ENCODE peak calls at places on chromosomes 1 and 21, in nine cellular contexts. I is CD4-positive, alpha-beta T cell; J is GM23338; D is GM23248; W is A549; C is H9; L is cardiac muscle cell; V is IMR-90; S is mammary epithelial cell. F is an unnamed sample.

GRCh38 chr1:8133190-8133589 is 107.1 kb upstream of the ERRFI1 start:
- DNase-seq in W (no peak), L (no peak), I (no peak), S (no peak), J (no peak), C (no peak), V (no peak), D (peak; percentile 50), F (no peak)

GRCh38 chr1:228038387-228039005 is 31.7 kb downstream of the WNT3A start:
- DNase-seq in W (no peak), I (no peak), V (no peak), C (peak; percentile 24), D (no peak), L (no peak), S (no peak), J (no peak), F (no peak)

GRCh38 chr1:115506523-115507255 is 135.1 kb upstream of the VANGL1 start:
- DNase-seq in D (peak; percentile 13), W (no peak), I (no peak), C (no peak), S (no peak), J (no peak), L (no peak), V (no peak), F (no peak)

GRCh38 chr1:241156231-241156965 is 200.6 kb downstream of the RGS7 start:
- DNase-seq in L (no peak), V (peak; percentile 2), J (no peak), S (peak; percentile 17), W (no peak), D (peak; percentile 8), C (no peak), I (no peak), F (no peak)

GRCh38 chr1:208101661-208102431 is 142.3 kb downstream of the PLXNA2 start:
- DNase-seq in S (no peak), V (peak; percentile 36), W (no peak), I (no peak), D (peak; percentile 30), J (peak; percentile 33), C (no peak), L (no peak), F (peak; percentile 22)

GRCh38 chr1:6151291-6151822 is 28.8 kb downstream of the CHD5 start:
- DNase-seq in J (no peak), L (no peak), C (no peak), V (no peak), I (no peak), S (no peak), D (no peak), W (no peak), F (no peak)

GRCh38 chr1:8661185-8662110 is 156.0 kb downstream of the RERE start:
- DNase-seq in D (peak; percentile 89), S (peak; percentile 87), I (no peak), W (no peak), J (peak; percentile 36), L (no peak), C (no peak), V (peak; percentile 91), F (no peak)

GRCh38 chr1:206809504-206810084 is 37.3 kb upstream of the IL10 start:
- DNase-seq in C (no peak), S (peak; percentile 38), V (peak; percentile 45), L (peak; percentile 43), I (no peak), J (peak; percentile 37), W (peak; percentile 16), D (peak; percentile 59), F (no peak)

GRCh38 chr21:37292946-37293345 is 25.8 kb upstream of the VPS26C start:
- DNase-seq in J (no peak), D (peak; percentile 19), W (no peak), V (peak; percentile 22), I (no peak), L (no peak), C (no peak), S (no peak), F (no peak)

GRCh38 chr1:234558186-234558836 is 51.7 kb downstream of the IRF2BP2 start:
- DNase-seq in C (no peak), I (no peak), J (no peak), W (no peak), V (no peak), L (no peak), S (no peak), D (peak; percentile 30), F (no peak)

GRCh38 chr1:181730606-181731005 is 247.3 kb downstream of the CACNA1E start:
- DNase-seq in S (no peak), I (no peak), V (no peak), W (no peak), C (no peak), D (no peak), J (no peak), L (no peak), F (no peak)

GRCh38 chr21:39631842-39632577 is 19.3 kb downstream of the B3GALT5 start:
- DNase-seq in J (no peak), C (no peak), D (no peak), V (no peak), S (no peak), L (no peak), W (no peak), I (no peak), F (no peak)

GRCh38 chr1:186782791-186783190 is 46.0 kb upstream of the PLA2G4A start:
- DNase-seq in S (peak; percentile 27), C (no peak), I (no peak), W (no peak), L (no peak), J (no peak), V (peak; percentile 40), D (no peak), F (no peak)

GRCh38 chr1:211515090-211516023 is 23.4 kb upstream of the RD3 start:
- DNase-seq in J (peak; percentile 81), L (peak; percentile 79), I (peak; percentile 62), C (peak; percentile 75), S (peak; percentile 92), V (peak; percentile 38), W (peak; percentile 95), D (peak; percentile 89), F (peak; percentile 15)

GRCh38 chr1:211514030-211514754 is 22.2 kb upstream of the RD3 start:
- DNase-seq in V (peak; percentile 84), L (peak; percentile 91), S (peak; percentile 81), I (peak; percentile 48), C (peak; percentile 94), D (peak; percentile 95), J (peak; percentile 95), W (peak; percentile 97), F (peak; percentile 45)

GRCh38 chr1:211519602-211520001 is 27.6 kb upstream of the RD3 start:
- DNase-seq in S (no peak), I (no peak), L (no peak), V (no peak), J (no peak), D (no peak), C (no peak), W (no peak), F (no peak)

GRCh38 chr1:211518330-211519289 is 26.6 kb upstream of the RD3 start:
- DNase-seq in L (no peak), S (no peak), D (peak; percentile 31), J (no peak), V (no peak), W (no peak), C (no peak), I (no peak), F (no peak)

GRCh38 chr1:211517006-211517405 is 25.0 kb upstream of the RD3 start:
- DNase-seq in W (no peak), V (no peak), I (no peak), J (peak; percentile 61), L (no peak), S (no peak), D (no peak), C (peak; percentile 74), F (no peak)
- H3K27ac ChIP-seq in W (no peak overlapping the region), V (no peak overlapping the region), I (no peak overlapping the region), J (no peak overlapping the region), L (no peak overlapping the region), S (no peak overlapping the region), D (no peak overlapping the region), C (no peak overlapping the region), F (no peak overlapping the region)

DNA sequence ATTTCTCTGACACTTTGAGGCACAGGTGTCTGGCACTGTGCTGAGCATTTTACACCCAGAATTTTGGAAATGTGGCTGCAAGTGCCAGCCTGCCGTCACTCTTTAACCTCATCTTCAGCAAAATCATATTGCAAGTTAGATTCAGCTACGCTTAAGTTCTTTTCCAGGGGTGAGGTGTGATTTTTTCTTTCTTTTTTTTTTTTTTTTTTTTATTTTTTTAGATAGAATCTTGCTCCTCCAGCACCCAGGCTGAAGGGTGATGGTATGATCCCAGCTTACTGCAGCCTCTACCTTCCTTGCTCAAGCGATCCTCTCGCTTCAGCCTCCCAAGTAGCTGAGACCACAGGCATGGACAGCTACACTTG is 2.5 kb upstream of the RCC2 start:
- DNase-seq in C (no peak), W (no peak), I (no peak), S (no peak), V (no peak), J (no peak), L (no peak), D (no peak), F (no peak)
- H3K27ac ChIP-seq in C (no peak overlapping the region), W (peak overlapping the region; percentile 99), I (no peak overlapping the region), S (peak overlapping the region; percentile 87), V (no peak overlapping the region), J (peak overlapping the region; percentile 17), L (no peak overlapping the region), D (peak overlapping the region; percentile 62), F (no peak overlapping the region)

DNA sequence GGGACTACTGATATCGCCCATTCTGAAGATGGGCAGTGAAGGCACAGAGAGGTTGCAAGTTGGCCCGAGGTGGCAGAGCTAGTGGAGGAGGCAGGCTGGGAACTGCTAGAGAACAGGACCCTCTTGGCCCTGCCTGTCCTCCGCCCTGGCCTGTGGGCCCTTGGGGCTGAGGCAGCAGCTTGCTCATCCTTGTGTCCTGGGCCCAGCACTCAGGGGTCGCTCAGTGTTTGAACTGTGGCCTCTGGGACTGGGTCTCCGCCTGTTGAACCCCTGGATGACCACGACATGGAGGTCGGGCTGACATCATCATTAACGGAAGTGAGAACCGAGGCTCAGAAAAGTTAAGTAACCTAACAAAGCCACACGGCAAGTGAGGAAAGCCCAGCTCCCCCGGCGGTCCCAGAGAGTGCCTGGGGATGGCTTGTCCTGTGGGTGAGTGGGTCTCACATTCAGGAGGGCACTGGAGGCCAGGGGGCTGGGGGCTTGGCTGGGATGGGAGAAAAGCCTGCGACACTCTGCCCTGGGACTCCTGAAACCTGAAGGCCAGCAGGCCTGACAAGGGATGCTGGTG is 23.0 kb upstream of the DDOST start:
- DNase-seq in I (no peak), S (no peak), W (no peak), D (no peak), L (no peak), C (no peak), J (no peak), V (no peak), F (no peak)
- H3K27ac ChIP-seq in I (no peak overlapping the region), S (no peak overlapping the region), W (no peak overlapping the region), D (no peak overlapping the region), L (no peak overlapping the region), C (no peak overlapping the region), J (no peak overlapping the region), V (no peak overlapping the region), F (peak overlapping the region; percentile 79)

DNA sequence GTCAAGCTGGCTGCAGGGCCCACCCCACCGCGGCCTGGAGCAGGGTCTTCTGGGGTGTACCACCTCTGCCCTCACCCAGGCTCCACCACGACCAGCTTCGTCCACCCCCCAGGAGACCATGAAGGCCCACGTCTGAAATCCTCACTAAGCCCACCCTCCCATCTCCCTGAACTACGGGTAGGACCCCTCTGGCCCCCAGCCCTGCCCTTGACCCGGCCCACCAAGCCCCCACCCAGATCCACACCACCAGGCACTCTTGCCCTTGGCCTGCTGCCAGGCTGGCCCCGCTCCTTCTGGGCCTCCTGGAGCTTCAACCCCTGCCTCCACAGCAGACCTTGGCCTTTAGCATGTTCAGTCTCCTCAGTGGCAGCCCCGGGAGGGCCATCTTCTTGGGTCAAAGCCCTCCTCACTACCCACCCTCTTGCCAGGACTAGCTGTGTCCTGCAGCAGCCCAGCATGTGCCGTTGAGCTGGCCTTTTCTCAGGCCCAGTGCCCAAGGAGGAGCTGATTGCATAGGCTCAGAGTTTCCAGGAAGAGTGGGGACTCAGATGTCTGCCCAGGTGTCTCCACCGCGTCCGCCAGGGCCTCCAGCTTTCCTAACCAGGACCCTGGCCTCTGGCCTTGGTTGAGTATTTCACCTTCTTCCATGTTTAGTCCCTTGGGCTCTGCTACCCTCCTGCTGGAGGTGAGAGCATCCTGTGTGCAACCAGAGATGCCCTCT is 17.8 kb upstream of the SAMD11 start:
- DNase-seq in J (no peak), I (no peak), V (no peak), S (no peak), C (peak; percentile 24), D (peak; percentile 62), W (no peak), L (no peak), F (no peak)
- H3K27ac ChIP-seq in J (no peak overlapping the region), I (no peak overlapping the region), V (no peak overlapping the region), S (no peak overlapping the region), C (no peak overlapping the region), D (peak overlapping the region; percentile 63), W (peak overlapping the region; percentile 93), L (no peak overlapping the region), F (no peak overlapping the region)

F was measured in caudate nucleus.